ENCODE peak calls at places on chromosomes 1 and 21, in eight cellular contexts. F is DMS 273 treated with DMSO at 0.1 percent for 48 hours, R is KBM-7, A is AG04449, T is ELR, B is hypothalamus, C is frontal cortex, Z is NCI-H1105 treated with DMSO at 0.1 percent for 48 hours. G is an unnamed sample.

GRCh38 chr1:89545264-89546038 is 20.8 kb downstream of the LRRC8B start:
- DNase-seq in F (no peak), R (peak), A (no peak), T (no peak), B (no peak), C (no peak), Z (no peak), G (no peak)

GRCh38 chr21:46168238-46168637 is 12.9 kb upstream of the FTCD start:
- DNase-seq in F (no peak), R (no peak), A (no peak), T (no peak), B (no peak), C (no peak), Z (no peak), G (peak)

GRCh38 chr1:205523891-205524793 is 19.7 kb downstream of the CDK18 start:
- DNase-seq in F (peak), R (peak), A (no peak), T (peak), B (peak), C (peak), Z (peak), G (no peak)

GRCh38 chr1:151512326-151512725 is 1.1 kb downstream of the CGN start:
- DNase-seq in F (no peak), R (no peak), A (no peak), T (peak), B (no peak), C (no peak), Z (peak), G (no peak)

GRCh38 chr1:222334026-222334680 is 213.8 kb downstream of the HHIPL2 start:
- DNase-seq in F (no peak), R (no peak), A (no peak), T (peak), B (no peak), C (no peak), Z (no peak), G (no peak)

GRCh38 chr1:197156692-197157091 is 10.2 kb upstream of the ASPM start:
- DNase-seq in F (no peak), R (no peak), A (no peak), T (peak), B (no peak), C (no peak), Z (no peak), G (no peak)

GRCh38 chr21:29359718-29360117 is 61.0 kb downstream of the BACH1 start:
- DNase-seq in F (no peak), R (no peak), A (no peak), T (peak), B (no peak), C (no peak), Z (no peak), G (no peak)

GRCh38 chr1:9593492-9594465 is 5.1 kb downstream of the TMEM201 start:
- DNase-seq in F (peak), R (peak), A (peak), T (peak), B (no peak), C (peak), Z (peak), G (peak)

GRCh38 chr1:213070399-213070798 is 19.4 kb downstream of the RPS6KC1 start:
- DNase-seq in F (peak), R (peak), A (no peak), T (peak), B (no peak), C (no peak), Z (no peak), G (no peak)

GRCh38 chr1:173669491-173669941 is at the start of gene ANKRD45:
- DNase-seq in F (no peak), R (no peak), A (no peak), T (peak), B (peak), C (no peak), Z (peak), G (peak)

GRCh38 chr1:223363057-223363855 is 720 bp downstream of the SUSD4 start:
- DNase-seq in F (peak), R (no peak), A (no peak), T (peak), B (no peak), C (peak), Z (peak), G (no peak)

GRCh38 chr1:216285052-216285451 is 138.2 kb downstream of the USH2A start:
- DNase-seq in F (no peak), R (no peak), A (no peak), T (no peak), B (no peak), C (no peak), Z (no peak), G (no peak)

GRCh38 chr1:189500777-189501176 is 976.9 kb downstream of the BRINP3 start:
- DNase-seq in F (no peak), R (no peak), A (no peak), T (peak), B (no peak), C (no peak), Z (no peak), G (no peak)

GRCh38 chr1:237754627-237755026 is 136.1 kb downstream of the ZP4 start:
- DNase-seq in F (no peak), R (no peak), A (no peak), T (no peak), B (no peak), C (no peak), Z (no peak), G (no peak)

GRCh38 chr1:11740258-11741192 is 4.6 kb downstream of the AGTRAP start:
- DNase-seq in F (no peak), R (peak), A (no peak), T (peak), B (no peak), C (no peak), Z (no peak), G (no peak)

GRCh38 chr21:43814215-43815106 is 25.1 kb downstream of the RRP1 start:
- DNase-seq in F (peak), R (no peak), A (no peak), T (no peak), B (no peak), C (no peak), Z (no peak), G (no peak)

GRCh38 chr1:56376188-56376984 is 203.0 kb downstream of the PLPP3 start:
- DNase-seq in F (no peak), R (no peak), A (no peak), T (no peak), B (no peak), C (no peak), Z (peak), G (no peak)

GRCh38 chr1:145690587-145691558 is 16.3 kb downstream of the PDZK1 start:
- DNase-seq in F (peak), R (peak), A (peak), T (peak), B (no peak), C (no peak), Z (no peak), G (no peak)

GRCh38 chr1:25094995-25095394 is 137.3 kb downstream of the SYF2 start:
- DNase-seq in F (no peak), R (no peak), A (no peak), T (no peak), B (no peak), C (no peak), Z (no peak), G (no peak)

GRCh38 chr1:26114165-26114927 is 2.7 kb downstream of the PDIK1L start:
- DNase-seq in F (no peak), R (no peak), A (no peak), T (no peak), B (no peak), C (no peak), Z (no peak), G (no peak)

GRCh38 chr1:181179980-181180964 is 91.8 kb downstream of the IER5 start:
- DNase-seq in F (peak), R (no peak), A (peak), T (peak), B (no peak), C (no peak), Z (peak), G (peak)

GRCh38 chr1:241828576-241828975 is 19.4 kb upstream of the EXO1 start:
- DNase-seq in F (no peak), R (no peak), A (no peak), T (peak), B (no peak), C (no peak), Z (no peak), G (no peak)

GRCh38 chr1:97930472-97930871 is 9.6 kb upstream of the DPYD start:
- DNase-seq in F (no peak), R (no peak), A (no peak), T (no peak), B (no peak), C (no peak), Z (no peak), G (no peak)

GRCh38 chr1:6465461-6466005 is 440 bp downstream of the TNFRSF25 start:
- DNase-seq in F (no peak), R (no peak), A (no peak), T (no peak), B (no peak), C (no peak), Z (peak), G (no peak)

GRCh38 chr1:108639899-108640560 is 20.9 kb downstream of the HENMT1 start:
- DNase-seq in F (no peak), R (peak), A (no peak), T (no peak), B (no peak), C (no peak), Z (no peak), G (no peak)

GRCh38 chr21:25331286-25331685 is 276.0 kb downstream of the MRPL39 start:
- DNase-seq in F (no peak), R (no peak), A (no peak), T (no peak), B (no peak), C (no peak), Z (no peak), G (no peak)

GRCh38 chr1:28190337-28190979 is 14.0 kb upstream of the PTAFR start:
- DNase-seq in F (no peak), R (no peak), A (no peak), T (peak), B (no peak), C (no peak), Z (no peak), G (no peak)

GRCh38 chr21:45390121-45390751 is 14.7 kb upstream of the COL18A1 start:
- DNase-seq in F (no peak), R (no peak), A (no peak), T (no peak), B (no peak), C (no peak), Z (no peak), G (no peak)

GRCh38 chr1:219347843-219348475 is 174.3 kb downstream of the LYPLAL1 start:
- DNase-seq in F (no peak), R (no peak), A (no peak), T (no peak), B (peak), C (no peak), Z (no peak), G (no peak)

G was measured in type B pancreatic cell.